ENCODE peak calls at places on chromosomes 2 and 18, in ten cellular contexts. P, J, U, H, F, C, K, L, N and X are unnamed samples.

GRCh38 chr18:3452750-3453539 is 3.0 kb downstream of the TGIF1 start:
- DNase-seq in P (no peak), J (no peak), U (no peak), H (peak; percentile 50), F (no peak), C (peak; percentile 41), K (peak; percentile 34), L (peak; percentile 14), N (no peak), X (no peak)

GRCh38 chr2:68931799-68932198 is 20.9 kb downstream of the GKN2 start:
- DNase-seq in P (no peak), J (no peak), U (no peak), H (peak; percentile 31), F (no peak), C (peak; percentile 69), K (peak; percentile 84), L (no peak), N (no peak), X (no peak)

GRCh38 chr2:108363048-108363899 is 14.5 kb upstream of the SULT1C4 start:
- DNase-seq in P (no peak), J (no peak), U (no peak), H (no peak), F (peak; percentile 54), C (no peak), K (no peak), L (peak; percentile 13), N (no peak), X (peak; percentile 71)

GRCh38 chr2:110114007-110114591 is 1.5 kb downstream of the MALL start:
- DNase-seq in P (no peak), J (no peak), U (peak; percentile 67), H (no peak), F (no peak), C (no peak), K (no peak), L (peak; percentile 19), N (no peak), X (peak; percentile 4)

GRCh38 chr2:131201098-131201497 is 8.2 kb upstream of the POTEE start:
- DNase-seq in P (no peak), J (no peak), U (no peak), H (no peak), F (no peak), C (no peak), K (no peak), L (no peak), N (no peak), X (no peak)

GRCh38 chr2:85741211-85741610 is 12.6 kb upstream of the ATOH8 start:
- DNase-seq in P (no peak), J (no peak), U (no peak), H (no peak), F (no peak), C (no peak), K (no peak), L (no peak), N (no peak), X (no peak)

GRCh38 chr2:96602330-96602823 is 35.7 kb downstream of the KANSL3 start:
- DNase-seq in P (no peak), J (no peak), U (no peak), H (no peak), F (no peak), C (no peak), K (no peak), L (no peak), N (no peak), X (no peak)

GRCh38 chr2:96538487-96539214 is 2.1 kb downstream of the ARID5A start:
- DNase-seq in P (peak; percentile 88), J (no peak), U (peak; percentile 84), H (no peak), F (peak; percentile 66), C (no peak), K (peak; percentile 39), L (peak; percentile 96), N (no peak), X (peak; percentile 68)

GRCh38 chr2:223860809-223861738 is 23.7 kb upstream of the AP1S3 start:
- DNase-seq in P (no peak), J (no peak), U (peak; percentile 81), H (peak; percentile 48), F (no peak), C (peak; percentile 77), K (peak; percentile 81), L (no peak), N (no peak), X (no peak)

GRCh38 chr18:46751882-46752281 is 5.0 kb downstream of the ST8SIA5 start:
- DNase-seq in P (no peak), J (no peak), U (no peak), H (no peak), F (no peak), C (no peak), K (no peak), L (no peak), N (no peak), X (no peak)

GRCh38 chr2:59066787-59067399 is 825.8 kb upstream of the FANCL start:
- DNase-seq in P (no peak), J (no peak), U (no peak), H (no peak), F (no peak), C (no peak), K (no peak), L (no peak), N (no peak), X (no peak)

GRCh38 chr2:119071476-119071875 is 87.1 kb downstream of the C1QL2 start:
- DNase-seq in P (no peak), J (no peak), U (no peak), H (no peak), F (no peak), C (no peak), K (no peak), L (no peak), N (no peak), X (no peak)